ENCODE peak calls at places on chromosomes 11 and 22, in six cellular contexts. One of them, this sample, is unnamed.

GRCh38 chr22:18056161-18056666 is 21.6 kb upstream of the PEX26 start:
- DNase-seq in T-helper 2 cell: no peak
- DNase-seq in nucleus accumbens: peak
- DNase-seq in stimulated activated CD4-positive, alpha-beta T cell treated with anti-CD3 and anti-CD28 coated beads, TNF-alpha, amount 100 ng/mL, for 48 hours: no peak
- DNase-seq in pulmonary artery endothelial cell: no peak
- DNase-seq in left cardiac atrium: peak
- DNase-seq in this sample: no peak

GRCh38 chr11:78666675-78667129 is 92.0 kb upstream of the NARS2 start:
- DNase-seq in T-helper 2 cell: no peak
- DNase-seq in nucleus accumbens: no peak
- DNase-seq in stimulated activated CD4-positive, alpha-beta T cell treated with anti-CD3 and anti-CD28 coated beads, TNF-alpha, amount 100 ng/mL, for 48 hours: no peak
- DNase-seq in pulmonary artery endothelial cell: no peak
- DNase-seq in left cardiac atrium: no peak
- DNase-seq in this sample: no peak

GRCh38 chr11:92827132-92827531 is 142.3 kb upstream of the MTNR1B start:
- DNase-seq in T-helper 2 cell: no peak
- DNase-seq in nucleus accumbens: no peak
- DNase-seq in stimulated activated CD4-positive, alpha-beta T cell treated with anti-CD3 and anti-CD28 coated beads, TNF-alpha, amount 100 ng/mL, for 48 hours: no peak
- DNase-seq in pulmonary artery endothelial cell: no peak
- DNase-seq in left cardiac atrium: no peak
- DNase-seq in this sample: no peak

GRCh38 chr22:49569286-49570031 is 258.2 kb downstream of the BRD1 start:
- DNase-seq in T-helper 2 cell: no peak
- DNase-seq in nucleus accumbens: no peak
- DNase-seq in stimulated activated CD4-positive, alpha-beta T cell treated with anti-CD3 and anti-CD28 coated beads, TNF-alpha, amount 100 ng/mL, for 48 hours: no peak
- DNase-seq in pulmonary artery endothelial cell: no peak
- DNase-seq in left cardiac atrium: no peak
- DNase-seq in this sample: no peak

GRCh38 chr11:7924526-7924925 is 6.5 kb downstream of the OR10A6 start:
- DNase-seq in T-helper 2 cell: no peak
- DNase-seq in nucleus accumbens: no peak
- DNase-seq in stimulated activated CD4-positive, alpha-beta T cell treated with anti-CD3 and anti-CD28 coated beads, TNF-alpha, amount 100 ng/mL, for 48 hours: no peak
- DNase-seq in pulmonary artery endothelial cell: no peak
- DNase-seq in left cardiac atrium: no peak
- DNase-seq in this sample: no peak

GRCh38 chr11:1162153-1162497 is 4.4 kb downstream of the MUC5AC start:
- DNase-seq in T-helper 2 cell: no peak
- DNase-seq in nucleus accumbens: no peak
- DNase-seq in stimulated activated CD4-positive, alpha-beta T cell treated with anti-CD3 and anti-CD28 coated beads, TNF-alpha, amount 100 ng/mL, for 48 hours: no peak
- DNase-seq in pulmonary artery endothelial cell: no peak
- DNase-seq in left cardiac atrium: peak
- DNase-seq in this sample: no peak

GRCh38 chr11:31237819-31238771 is 131.4 kb downstream of the DCDC1 start:
- DNase-seq in T-helper 2 cell: no peak
- DNase-seq in nucleus accumbens: no peak
- DNase-seq in stimulated activated CD4-positive, alpha-beta T cell treated with anti-CD3 and anti-CD28 coated beads, TNF-alpha, amount 100 ng/mL, for 48 hours: no peak
- DNase-seq in pulmonary artery endothelial cell: no peak
- DNase-seq in left cardiac atrium: no peak
- DNase-seq in this sample: no peak

GRCh38 chr11:119065369-119065768 is 2.2 kb upstream of the VPS11 start:
- DNase-seq in T-helper 2 cell: no peak
- DNase-seq in nucleus accumbens: no peak
- DNase-seq in stimulated activated CD4-positive, alpha-beta T cell treated with anti-CD3 and anti-CD28 coated beads, TNF-alpha, amount 100 ng/mL, for 48 hours: peak
- DNase-seq in pulmonary artery endothelial cell: no peak
- DNase-seq in left cardiac atrium: no peak
- DNase-seq in this sample: peak

GRCh38 chr11:304915-305833 is 2.4 kb upstream of the IFITM2 start:
- DNase-seq in T-helper 2 cell: no peak
- DNase-seq in nucleus accumbens: no peak
- DNase-seq in stimulated activated CD4-positive, alpha-beta T cell treated with anti-CD3 and anti-CD28 coated beads, TNF-alpha, amount 100 ng/mL, for 48 hours: no peak
- DNase-seq in pulmonary artery endothelial cell: peak
- DNase-seq in left cardiac atrium: peak
- DNase-seq in this sample: peak

This sample was measured in T-helper 1 cell.